ENCODE peak calls at places on chromosomes 1 and 21, in four cellular contexts. Y is HFF-Myc, X is thoracic aorta, Z is endothelial cell. P is an unnamed sample.

GRCh38 chr1:235503333-235504121 is 725 bp downstream of the B3GALNT2 start:
- DNase-seq in Y (no peak), X (peak; percentile 7), Z (peak; percentile 47), P (no peak)

GRCh38 chr1:235325139-235325538 is 2.8 kb downstream of the ARID4B start:
- DNase-seq in Y (no peak), X (no peak), Z (no peak), P (no peak)

GRCh38 chr1:67261646-67262045 is 46.0 kb upstream of the IL12RB2 start:
- DNase-seq in Y (no peak), X (no peak), Z (no peak), P (no peak)

GRCh38 chr1:66550243-66550642 is 16.3 kb downstream of the SGIP1 start:
- DNase-seq in Y (no peak), X (no peak), Z (no peak), P (no peak)

GRCh38 chr1:5905431-5905830 is 86.8 kb downstream of the NPHP4 start:
- DNase-seq in Y (no peak), X (no peak), Z (no peak), P (no peak)

GRCh38 chr1:235142991-235143390 is 14.4 kb upstream of the TOMM20 start:
- DNase-seq in Y (no peak), X (no peak), Z (no peak), P (no peak)

GRCh38 chr1:172990598-172991215 is 60.0 kb downstream of the TNFSF18 start:
- DNase-seq in Y (no peak), X (no peak), Z (no peak), P (no peak)

GRCh38 chr1:177432897-177433296 is 262.1 kb downstream of the BRINP2 start:
- DNase-seq in Y (no peak), X (no peak), Z (no peak), P (no peak)

GRCh38 chr1:70536708-70537398 is 125.8 kb downstream of the CTH start:
- DNase-seq in Y (no peak), X (no peak), Z (no peak), P (no peak)

GRCh38 chr1:206544562-206545257 is 37.4 kb downstream of the RASSF5 start:
- DNase-seq in Y (peak; percentile 14), X (peak; percentile 32), Z (peak; percentile 83), P (no peak)

GRCh38 chr1:100354971-100355394 is 2.7 kb downstream of the CDC14A start:
- DNase-seq in Y (no peak), X (no peak), Z (no peak), P (no peak)

GRCh38 chr1:165887877-165888551 is 60.6 kb downstream of the UCK2 start:
- DNase-seq in Y (no peak), X (no peak), Z (no peak), P (no peak)

GRCh38 chr1:110190282-110190929 is 19.7 kb upstream of the KCNC4 start:
- DNase-seq in Y (no peak), X (no peak), Z (no peak), P (no peak)

GRCh38 chr1:211959221-211959620 is 76.1 kb downstream of the INTS7 start:
- DNase-seq in Y (no peak), X (no peak), Z (no peak), P (no peak)

GRCh38 chr1:178530037-178530402 is 17.1 kb downstream of the TEX35 start:
- DNase-seq in Y (peak; percentile 68), X (no peak), Z (no peak), P (no peak)

GRCh38 chr21:45210461-45210983 is 77.2 kb downstream of the POFUT2 start:
- DNase-seq in Y (no peak), X (no peak), Z (no peak), P (no peak)

GRCh38 chr1:183180213-183180612 is 5.9 kb upstream of the LAMC2 start:
- DNase-seq in Y (peak; percentile 87), X (peak; percentile 25), Z (no peak), P (no peak)

GRCh38 chr1:25425098-25426085 is 4.8 kb upstream of the RHCE start:
- DNase-seq in Y (no peak), X (no peak), Z (no peak), P (no peak)

GRCh38 chr1:233509596-233509995 is 104.3 kb upstream of the KCNK1 start:
- DNase-seq in Y (no peak), X (no peak), Z (no peak), P (no peak)

GRCh38 chr1:81681570-81681969 is 119.2 kb upstream of the ADGRL2 start:
- DNase-seq in Y (no peak), X (no peak), Z (no peak), P (no peak)

GRCh38 chr1:212532469-212533235 is 75.9 kb upstream of the ATF3 start:
- DNase-seq in Y (no peak), X (no peak), Z (no peak), P (no peak)

GRCh38 chr21:30146558-30147282 is 19.9 kb downstream of the CLDN17 start:
- DNase-seq in Y (no peak), X (no peak), Z (no peak), P (no peak)

GRCh38 chr21:44497641-44498243 is 42.3 kb downstream of the KRTAP10-1 start:
- DNase-seq in Y (no peak), X (no peak), Z (no peak), P (no peak)

GRCh38 chr1:26373281-26373680 is 731 bp upstream of the ZNF683 start:
- DNase-seq in Y (no peak), X (no peak), Z (no peak), P (no peak)

GRCh38 chr1:56355422-56355821 is 223.9 kb downstream of the PLPP3 start:
- DNase-seq in Y (no peak), X (no peak), Z (no peak), P (no peak)

GRCh38 chr21:43295016-43295958 is 126.5 kb downstream of the CRYAA start:
- DNase-seq in Y (no peak), X (no peak), Z (no peak), P (no peak)

GRCh38 chr1:114338491-114338890 is 172.5 kb downstream of the TRIM33 start:
- DNase-seq in Y (no peak), X (no peak), Z (no peak), P (no peak)

GRCh38 chr1:17573518-17574041 is 34.1 kb downstream of the ARHGEF10L start:
- DNase-seq in Y (no peak), X (no peak), Z (no peak), P (no peak)

GRCh38 chr1:54255026-54255425 is 55.1 kb downstream of the MRPL37 start:
- DNase-seq in Y (no peak), X (no peak), Z (no peak), P (no peak)

GRCh38 chr1:207918016-207918415 is 7.1 kb upstream of the CD34 start:
- DNase-seq in Y (no peak), X (no peak), Z (no peak), P (no peak)

GRCh38 chr1:207917086-207917485 is 6.2 kb upstream of the CD34 start:
- DNase-seq in Y (no peak), X (no peak), Z (no peak), P (no peak)

GRCh38 chr1:207920481-207921050 is 9.6 kb upstream of the CD34 start:
- DNase-seq in Y (peak; percentile 66), X (no peak), Z (no peak), P (no peak)

GRCh38 chr1:207919523-207920210 is 8.7 kb upstream of the CD34 start:
- DNase-seq in Y (peak; percentile 57), X (no peak), Z (no peak), P (no peak)

GRCh38 chr1:207918571-207918970 is 7.6 kb upstream of the CD34 start:
- DNase-seq in Y (no peak), X (no peak), Z (no peak), P (no peak)
- TF ChIP-seq CTCF in Y (no peak), X (no peak), Z (no peak), P (no peak)

GRCh38 chr21:35053356-35054096 is 4.4 kb upstream of the RUNX1 start:
- DNase-seq in Y (no peak), X (no peak), Z (no peak), P (no peak)
- TF ChIP-seq CTCF in Y (peak; percentile 17), X (no peak), Z (no peak), P (no peak)

GRCh38 chr1:240149488-240150094 is 57.9 kb downstream of the FMN2 start:
- DNase-seq in Y (no peak), X (no peak), Z (peak; percentile 36), P (no peak)
- TF ChIP-seq CTCF in Y (peak; percentile 60), X (peak; percentile 46), Z (peak; percentile 94), P (no peak)

DNA sequence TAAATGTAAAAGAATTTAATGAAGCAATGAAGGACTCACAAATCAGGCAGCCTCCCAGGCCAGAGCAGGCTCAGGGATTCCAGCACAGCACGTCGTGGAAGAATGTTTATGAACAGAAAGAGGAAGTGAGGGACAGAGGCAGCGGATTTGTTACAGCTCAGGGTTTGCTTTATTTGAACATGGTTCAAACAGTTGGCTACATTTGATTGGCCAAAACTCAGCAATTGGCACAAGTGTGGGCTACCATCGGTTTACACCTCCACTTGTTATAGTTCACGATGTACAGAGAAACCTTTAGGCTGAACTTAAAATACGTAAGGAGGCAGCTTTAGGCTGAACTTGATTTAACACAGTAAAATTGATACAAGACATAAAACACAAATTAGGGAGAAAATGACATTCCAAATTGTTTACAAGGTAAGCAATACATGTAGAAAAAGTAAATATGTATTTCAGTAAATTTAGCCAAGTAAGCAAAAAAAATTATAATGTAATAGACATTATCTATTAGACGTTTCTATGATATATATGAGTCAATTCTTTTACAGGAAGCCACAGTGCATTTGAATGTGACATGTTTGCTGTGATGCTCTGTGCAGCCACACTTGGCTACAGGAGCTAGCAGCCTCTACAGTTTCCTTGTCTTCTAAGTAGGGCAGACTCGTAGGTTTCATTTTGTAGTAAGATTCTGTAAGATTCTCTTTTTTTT is 126.5 kb downstream of the ADSS2 start:
- DNase-seq in Y (no peak), X (no peak), Z (no peak), P (no peak)
- TF ChIP-seq CTCF in Y (no peak), X (no peak), Z (no peak), P (no peak)

DNA sequence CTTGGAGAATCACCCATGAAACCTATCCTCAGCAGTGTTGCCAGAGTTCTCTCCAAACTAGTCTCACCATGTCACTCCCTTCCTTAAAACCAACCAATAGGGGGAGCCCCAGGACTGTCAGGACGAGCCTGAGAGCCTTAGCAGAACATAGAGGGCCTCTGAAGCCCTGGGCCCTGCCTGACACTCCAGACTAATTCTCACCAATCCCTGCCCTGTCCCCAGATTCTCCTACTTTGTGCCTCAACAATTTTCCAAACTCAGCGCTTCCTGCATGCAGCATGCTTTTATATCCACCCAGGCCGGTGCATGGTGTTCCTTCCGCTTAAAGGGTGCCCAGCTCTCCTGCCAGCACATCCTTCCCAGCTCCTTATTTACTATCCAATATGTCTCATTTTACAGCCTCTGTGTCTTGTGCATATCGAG is 42.7 kb downstream of the HSD3B1 start:
- DNase-seq in Y (peak; percentile 37), X (no peak), Z (peak; percentile 77), P (no peak)
- TF ChIP-seq CTCF in Y (peak; percentile 75), X (no peak), Z (peak; percentile 29), P (peak; percentile 35)

P was measured in esophagus squamous epithelium.